ENCODE peak calls at places on chromosomes 7 and 10, in five cellular contexts. W is GM13976; N is stimulated activated CD4-positive, alpha-beta T cell treated with anti-CD3 and anti-CD28 coated beads, Interleukin-12 subunit alpha, Interleukin-12 subunit beta, amount 100 ng/mL, for 4 hours; M is coronary artery; G is RKO. I is an unnamed sample.
A peak's percentile ranks its signal among the peaks of the same experiment; 100 is the strongest.

GRCh38 chr7:102927303-102927933 is 14.6 kb downstream of the LRRC17 start:
- DNase-seq in W (no peak), N (no peak), M (no peak), G (no peak), I (no peak)

GRCh38 chr10:57320416-57320815 is 947.3 kb downstream of the IPMK start:
- DNase-seq in W (no peak), N (no peak), M (no peak), G (peak; percentile 14), I (no peak)

GRCh38 chr10:125201108-125201524 is 40.8 kb upstream of the CTBP2 start:
- DNase-seq in W (peak; percentile 57), N (no peak), M (peak; percentile 22), G (peak; percentile 6), I (no peak)

GRCh38 chr10:62528441-62528840 is 154.3 kb downstream of the ZNF365 start:
- DNase-seq in W (peak; percentile 69), N (no peak), M (no peak), G (no peak), I (no peak)

GRCh38 chr7:46586406-46586805 is 665.3 kb upstream of the IGFBP3 start:
- DNase-seq in W (no peak), N (no peak), M (no peak), G (no peak), I (no peak)

GRCh38 chr7:158274996-158275395 is 312.6 kb downstream of the PTPRN2 start:
- DNase-seq in W (no peak), N (no peak), M (no peak), G (no peak), I (no peak)

GRCh38 chr7:88347098-88347497 is 40.4 kb upstream of the STEAP4 start:
- DNase-seq in W (no peak), N (no peak), M (no peak), G (no peak), I (no peak)

GRCh38 chr7:27119412-27119911 is 11.1 kb downstream of the HOXA4 start:
- DNase-seq in W (no peak), N (no peak), M (no peak), G (no peak), I (no peak)

GRCh38 chr10:92290076-92290836 is 622 bp downstream of the CPEB3 start:
- DNase-seq in W (peak; percentile 54), N (peak; percentile 18), M (no peak), G (peak; percentile 65), I (no peak)

GRCh38 chr7:150685219-150686029 is at the start of gene GIMAP2:
- DNase-seq in W (peak; percentile 55), N (no peak), M (no peak), G (no peak), I (no peak)

GRCh38 chr7:47757946-47758371 is 176.0 kb upstream of the TNS3 start:
- DNase-seq in W (no peak), N (no peak), M (peak; percentile 95), G (no peak), I (peak; percentile 76)

GRCh38 chr7:115707236-115707635 is 323.3 kb downstream of the TFEC start:
- DNase-seq in W (no peak), N (no peak), M (no peak), G (peak; percentile 36), I (no peak)

GRCh38 chr10:33099748-33100147 is 141.7 kb upstream of the ITGB1 start:
- DNase-seq in W (no peak), N (no peak), M (no peak), G (no peak), I (peak; percentile 86)

GRCh38 chr7:53744361-53744760 is 708.9 kb downstream of the POM121L12 start:
- DNase-seq in W (no peak), N (no peak), M (no peak), G (no peak), I (no peak)

GRCh38 chr10:35685402-35685801 is 43.3 kb upstream of the FZD8 start:
- DNase-seq in W (no peak), N (no peak), M (no peak), G (no peak), I (no peak)

GRCh38 chr10:53361281-53361680 is 588.7 kb upstream of the MBL2 start:
- DNase-seq in W (no peak), N (no peak), M (no peak), G (no peak), I (no peak)

GRCh38 chr7:35524112-35524804 is 170.7 kb downstream of the HERPUD2 start:
- DNase-seq in W (no peak), N (no peak), M (no peak), G (no peak), I (no peak)

GRCh38 chr7:141501451-141501850 is 49.8 kb upstream of the AGK start:
- DNase-seq in W (no peak), N (no peak), M (no peak), G (no peak), I (no peak)

GRCh38 chr10:6269953-6270867 is 67.5 kb downstream of the PFKFB3 start:
- DNase-seq in W (peak; percentile 72), N (peak; percentile 44), M (no peak), G (no peak), I (no peak)

GRCh38 chr10:52212062-52212461 is 102.0 kb upstream of the DKK1 start:
- DNase-seq in W (no peak), N (no peak), M (no peak), G (no peak), I (no peak)

GRCh38 chr10:10845240-10845639 is 172.4 kb upstream of the CELF2 start:
- DNase-seq in W (no peak), N (no peak), M (no peak), G (no peak), I (no peak)

GRCh38 chr10:101687088-101687487 is 7.9 kb downstream of the FBXW4 start:
- DNase-seq in W (no peak), N (no peak), M (no peak), G (no peak), I (no peak)

GRCh38 chr7:143405158-143405557 is 3.5 kb downstream of the EPHA1 start:
- DNase-seq in W (no peak), N (no peak), M (no peak), G (no peak), I (no peak)

GRCh38 chr10:49303711-49304110 is 4.7 kb downstream of the C10orf71 start:
- DNase-seq in W (no peak), N (no peak), M (no peak), G (no peak), I (no peak)

GRCh38 chr10:17212802-17213204 is 11.3 kb upstream of the TRDMT1 start:
- DNase-seq in W (no peak), N (no peak), M (no peak), G (peak; percentile 70), I (no peak)

GRCh38 chr7:131747625-131748024 is 191.2 kb upstream of the PODXL start:
- DNase-seq in W (no peak), N (no peak), M (no peak), G (no peak), I (no peak)

GRCh38 chr7:90411510-90411909 is 8.2 kb downstream of the CLDN12 start:
- DNase-seq in W (no peak), N (no peak), M (no peak), G (peak; percentile 76), I (no peak)

GRCh38 chr7:99504281-99504602 is 220 bp upstream of the ZKSCAN5 start:
- DNase-seq in W (no peak), N (no peak), M (peak; percentile 100), G (no peak), I (no peak)

GRCh38 chr10:130970341-130971122 is 341.0 kb downstream of the TCERG1L start:
- DNase-seq in W (no peak), N (no peak), M (no peak), G (no peak), I (no peak)

GRCh38 chr7:22445140-22445722 is 54.8 kb downstream of the STEAP1B start:
- DNase-seq in W (peak; percentile 27), N (no peak), M (no peak), G (no peak), I (no peak)

GRCh38 chr7:34108150-34108549 is 202.8 kb downstream of the BMPER start:
- DNase-seq in W (no peak), N (no peak), M (no peak), G (no peak), I (no peak)

I was measured in GM04503.